ENCODE peak calls at places on chromosomes 1 and 21, in nine cellular contexts. O is BE2C; D is fibroblast of villous mesenchyme; R is CD8-positive, alpha-beta memory T cell; J is A549; T is GM12864; P is thoracic aorta; S is heart right ventricle; Z is AG10803. M is an unnamed sample.

GRCh38 chr1:41391834-41392527 is 30.7 kb downstream of the FOXO6 start:
- DNase-seq in D (no peak), S (no peak), Z (no peak), R (no peak), J (no peak), P (no peak), T (no peak), O (no peak), M (no peak)

GRCh38 chr1:85611856-85612255 is 31.3 kb downstream of the CCN1 start:
- DNase-seq in D (peak), Z (peak), P (no peak), O (no peak), R (no peak), T (no peak), J (peak), S (peak), M (peak)

GRCh38 chr1:43558346-43558841 is 27.7 kb downstream of the PTPRF start:
- DNase-seq in P (no peak), T (no peak), D (peak), O (peak), Z (peak), S (no peak), J (no peak), R (no peak), M (no peak)

GRCh38 chr21:29504751-29505321 is 206.1 kb downstream of the BACH1 start:
- DNase-seq in O (no peak), J (no peak), R (no peak), D (no peak), S (no peak), T (no peak), Z (peak), P (no peak), M (no peak)

GRCh38 chr1:234694661-234695060 is 84.7 kb upstream of the IRF2BP2 start:
- DNase-seq in R (no peak), P (no peak), Z (no peak), S (no peak), O (no peak), D (no peak), J (no peak), T (no peak), M (no peak)

GRCh38 chr1:234776875-234777849 is 167.2 kb upstream of the IRF2BP2 start:
- DNase-seq in T (no peak), Z (no peak), P (no peak), O (no peak), J (no peak), D (no peak), S (no peak), R (no peak), M (peak)

GRCh38 chr1:75937034-75937433 is 4.8 kb upstream of the ASB17 start:
- DNase-seq in Z (no peak), D (peak), P (no peak), O (no peak), R (no peak), J (no peak), S (no peak), T (no peak), M (no peak)

GRCh38 chr1:66642992-66643391 is 109.0 kb downstream of the SGIP1 start:
- DNase-seq in R (no peak), T (no peak), S (no peak), J (no peak), O (no peak), P (no peak), Z (peak), D (no peak), M (no peak)

GRCh38 chr1:221712198-221712684 is 29.6 kb downstream of the DUSP10 start:
- DNase-seq in J (peak), D (peak), R (peak), T (peak), S (no peak), O (no peak), P (no peak), Z (peak), M (no peak)

GRCh38 chr1:185864331-185864730 is 130.1 kb downstream of the HMCN1 start:
- DNase-seq in S (no peak), P (no peak), D (no peak), Z (no peak), R (no peak), O (no peak), J (no peak), T (no peak), M (no peak)

GRCh38 chr1:33424205-33424604 is 6.7 kb downstream of the PHC2 start:
- DNase-seq in P (no peak), Z (peak), T (no peak), R (no peak), D (peak), S (no peak), J (no peak), O (no peak), M (no peak)

GRCh38 chr1:213457097-213457680 is 406.1 kb downstream of the RPS6KC1 start:
- DNase-seq in J (no peak), S (peak), Z (peak), T (no peak), P (peak), O (peak), D (no peak), R (no peak), M (no peak)

GRCh38 chr1:230104395-230105244 is 37.6 kb downstream of the GALNT2 start:
- DNase-seq in R (peak), Z (peak), D (peak), T (peak), O (peak), P (peak), J (peak), S (peak), M (peak)

GRCh38 chr1:83725735-83726360 is 273.1 kb downstream of the TTLL7 start:
- DNase-seq in O (no peak), P (no peak), T (no peak), J (no peak), R (no peak), S (no peak), D (no peak), Z (no peak), M (no peak)

GRCh38 chr1:45037456-45037855 is 25.4 kb downstream of the UROD start:
- DNase-seq in P (no peak), Z (no peak), J (peak), R (no peak), T (no peak), O (peak), S (no peak), D (peak), M (no peak)

GRCh38 chr1:47229031-47229831 is 2.8 kb downstream of the TAL1 start:
- DNase-seq in Z (no peak), P (no peak), T (no peak), R (no peak), S (no peak), D (no peak), J (no peak), O (no peak), M (no peak)

GRCh38 chr1:244759158-244759557 is 76.3 kb upstream of the COX20 start:
- DNase-seq in T (no peak), Z (no peak), P (no peak), R (no peak), S (no peak), D (no peak), J (no peak), O (no peak), M (no peak)

GRCh38 chr1:206460846-206461426 is 9.3 kb upstream of the IKBKE start:
- DNase-seq in J (no peak), T (no peak), Z (no peak), P (no peak), S (no peak), R (no peak), O (no peak), D (no peak), M (no peak)

GRCh38 chr1:145961109-145961424 is 3.2 kb upstream of the LIX1L start:
- DNase-seq in T (no peak), J (no peak), Z (no peak), R (no peak), D (no peak), P (no peak), O (peak), S (peak), M (no peak)

DNA sequence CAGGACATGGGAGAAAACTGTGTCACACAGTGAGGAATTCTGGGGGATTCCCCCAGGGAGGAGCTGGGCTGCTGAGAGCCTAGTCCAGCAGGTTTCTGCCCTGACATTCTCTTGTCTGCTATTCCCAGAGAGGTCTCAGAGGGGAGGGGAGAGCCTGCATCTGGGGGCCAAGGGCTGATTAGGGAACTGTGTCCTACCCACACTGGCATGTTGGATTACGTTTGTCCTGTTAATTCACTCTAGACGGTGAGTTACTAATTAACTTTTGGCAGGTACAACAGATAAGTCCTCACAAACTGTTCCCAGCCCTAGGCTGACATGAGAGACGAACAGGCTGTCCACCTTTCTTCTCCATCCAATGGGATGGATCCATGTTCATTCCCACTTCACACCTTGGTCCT is 2.6 kb upstream of the SH3BGRL3 start:
- DNase-seq in S (no peak), O (no peak), T (no peak), J (no peak), R (no peak), D (no peak), Z (no peak), P (no peak), M (no peak)
- H3K4me3 ChIP-seq in S (no peak), O (no peak), T (no peak), J (no peak), R (no peak), D (no peak), Z (no peak), P (no peak), M (no peak)

DNA sequence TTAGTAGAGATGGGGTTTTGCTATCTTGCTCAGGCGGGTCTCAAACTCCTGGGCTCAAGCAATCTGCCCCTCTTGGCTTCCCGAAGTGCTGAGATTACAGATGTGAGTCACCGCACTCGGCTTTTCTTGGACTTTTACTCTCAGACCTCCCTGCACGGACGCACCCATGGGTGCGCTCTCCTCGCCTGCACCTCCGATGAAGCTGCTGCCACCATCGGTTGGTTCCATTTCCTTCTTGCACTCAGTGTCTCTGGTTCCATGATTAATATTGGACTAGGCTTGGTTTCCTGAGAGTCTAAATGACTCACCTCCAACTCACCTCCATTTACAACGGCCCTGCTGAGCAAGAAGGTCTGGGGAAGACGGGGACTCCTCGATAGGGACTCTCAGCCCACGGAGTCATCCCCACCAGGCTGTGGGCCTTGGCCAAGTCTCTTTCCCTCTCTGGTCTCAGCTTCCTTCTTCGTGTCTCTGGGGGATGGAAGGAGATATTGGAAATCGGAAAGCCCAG is 6.7 kb upstream of the TNFRSF8 start:
- DNase-seq in P (no peak), S (no peak), T (peak), D (no peak), Z (no peak), J (no peak), O (no peak), R (no peak), M (no peak)
- H3K4me3 ChIP-seq in P (no peak), S (no peak), T (no peak), D (no peak), Z (no peak), J (no peak), O (no peak), R (no peak), M (no peak)

GRCh38 chr1:165862448-165862847 is 35.0 kb downstream of the UCK2 start:
- DNase-seq in P (no peak), D (no peak), S (no peak), R (no peak), O (no peak), J (no peak), T (no peak), Z (no peak), M (no peak)
- H3K4me3 ChIP-seq in P (no peak), D (no peak), S (no peak), R (no peak), O (no peak), J (no peak), T (no peak), Z (no peak), M (no peak)

DNA sequence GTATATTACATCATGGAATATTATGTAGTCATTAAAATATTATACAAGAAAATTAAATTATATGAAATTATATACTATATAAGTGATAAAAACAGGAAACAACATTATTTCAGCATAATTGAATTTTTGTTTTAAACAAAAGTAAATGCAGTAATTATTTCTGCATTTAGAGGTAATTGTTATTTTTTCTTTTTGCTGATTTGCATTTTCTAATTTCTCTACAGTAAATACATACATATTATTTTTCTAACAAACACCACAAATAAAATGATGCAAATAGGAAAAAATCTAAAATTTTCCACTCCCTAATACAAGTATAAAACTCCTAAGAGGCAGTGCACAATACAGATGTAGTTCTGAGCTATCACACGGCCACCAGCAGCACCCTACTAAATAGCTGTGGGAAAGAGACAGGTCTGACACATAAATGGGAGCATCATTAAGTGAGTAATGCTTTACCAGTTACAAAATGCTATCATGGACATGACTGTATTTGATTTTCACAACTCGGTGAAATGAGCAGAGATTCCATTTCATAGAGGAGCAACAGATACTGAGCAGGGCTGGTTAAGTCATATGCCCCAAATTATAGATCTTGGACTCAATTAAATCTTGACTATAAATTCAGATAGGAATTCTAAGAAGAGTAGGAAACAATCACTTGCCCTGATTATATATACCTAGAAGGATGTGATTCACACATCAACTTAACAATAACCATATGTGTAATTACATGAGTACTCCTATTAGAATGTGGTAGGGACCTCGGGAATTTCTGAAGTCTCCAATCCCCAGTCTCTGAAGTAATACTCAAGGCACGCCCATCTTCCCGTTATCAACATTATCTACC is 49.0 kb downstream of the NRIP1 start:
- DNase-seq in D (peak), O (no peak), P (no peak), R (no peak), Z (peak), T (no peak), S (no peak), J (peak), M (no peak)
- H3K4me3 ChIP-seq in D (no peak), O (no peak), P (no peak), R (no peak), Z (no peak), T (no peak), S (no peak), J (no peak), M (no peak)

M was measured in pancreas.